ENCODE peak calls at places on chromosomes 12 and 14, in six cellular contexts. One of them, this sample, is unnamed.
A peak's percentile ranks its signal among the peaks of the same experiment; 100 is the strongest.

GRCh38 chr14:29681308-29681707 is 246.3 kb downstream of the PRKD1 start:
- DNase-seq in left ventricle myocardium inferior: no peak
- DNase-seq in germinal center: no peak
- DNase-seq in AG04450: no peak
- DNase-seq in HepG2: no peak
- DNase-seq in EL: peak; percentile 12
- DNase-seq in this sample: no peak

GRCh38 chr14:77459072-77459723 is 1.3 kb downstream of the AHSA1 start:
- DNase-seq in left ventricle myocardium inferior: no peak
- DNase-seq in germinal center: peak; percentile 40
- DNase-seq in AG04450: peak; percentile 55
- DNase-seq in HepG2: peak; percentile 75
- DNase-seq in EL: peak; percentile 77
- DNase-seq in this sample: peak; percentile 60

GRCh38 chr12:108241961-108242360 is 97.2 kb downstream of the CMKLR1 start:
- DNase-seq in left ventricle myocardium inferior: no peak
- DNase-seq in germinal center: no peak
- DNase-seq in AG04450: no peak
- DNase-seq in HepG2: no peak
- DNase-seq in EL: no peak
- DNase-seq in this sample: no peak

GRCh38 chr14:76937181-76938091 is 91.1 kb downstream of the IRF2BPL start:
- DNase-seq in left ventricle myocardium inferior: peak; percentile 73
- DNase-seq in germinal center: no peak
- DNase-seq in AG04450: peak; percentile 75
- DNase-seq in HepG2: no peak
- DNase-seq in EL: peak; percentile 69
- DNase-seq in this sample: peak; percentile 82

GRCh38 chr12:65446901-65447300 is 168.4 kb downstream of the MSRB3 start:
- DNase-seq in left ventricle myocardium inferior: no peak
- DNase-seq in germinal center: no peak
- DNase-seq in AG04450: no peak
- DNase-seq in HepG2: no peak
- DNase-seq in EL: no peak
- DNase-seq in this sample: no peak

GRCh38 chr12:3617565-3617964 is 126.6 kb downstream of the PRMT8 start:
- DNase-seq in left ventricle myocardium inferior: no peak
- DNase-seq in germinal center: no peak
- DNase-seq in AG04450: no peak
- DNase-seq in HepG2: no peak
- DNase-seq in EL: no peak
- DNase-seq in this sample: no peak

GRCh38 chr14:33686218-33686617 is 264.7 kb downstream of the EGLN3 start:
- DNase-seq in left ventricle myocardium inferior: no peak
- DNase-seq in germinal center: no peak
- DNase-seq in AG04450: no peak
- DNase-seq in HepG2: no peak
- DNase-seq in EL: peak; percentile 94
- DNase-seq in this sample: no peak

GRCh38 chr12:1630827-1631591 is 2.0 kb downstream of the WNT5B start:
- DNase-seq in left ventricle myocardium inferior: no peak
- DNase-seq in germinal center: no peak
- DNase-seq in AG04450: no peak
- DNase-seq in HepG2: peak; percentile 24
- DNase-seq in EL: no peak
- DNase-seq in this sample: no peak

GRCh38 chr12:94026566-94026965 is 121.8 kb upstream of the PLXNC1 start:
- DNase-seq in left ventricle myocardium inferior: no peak
- DNase-seq in germinal center: no peak
- DNase-seq in AG04450: no peak
- DNase-seq in HepG2: no peak
- DNase-seq in EL: no peak
- DNase-seq in this sample: no peak

GRCh38 chr14:103542545-103543088 is 13.6 kb downstream of the TRMT61A start:
- DNase-seq in left ventricle myocardium inferior: peak; percentile 71
- DNase-seq in germinal center: no peak
- DNase-seq in AG04450: no peak
- DNase-seq in HepG2: no peak
- DNase-seq in EL: no peak
- DNase-seq in this sample: peak; percentile 92

GRCh38 chr14:23829736-23830474 is 123.7 kb upstream of the DHRS4 start:
- DNase-seq in left ventricle myocardium inferior: no peak
- DNase-seq in germinal center: no peak
- DNase-seq in AG04450: peak; percentile 23
- DNase-seq in HepG2: peak; percentile 81
- DNase-seq in EL: peak; percentile 95
- DNase-seq in this sample: no peak

GRCh38 chr12:55797068-55797467 is 20.5 kb downstream of the SARNP start:
- DNase-seq in left ventricle myocardium inferior: no peak
- DNase-seq in germinal center: no peak
- DNase-seq in AG04450: no peak
- DNase-seq in HepG2: peak; percentile 51
- DNase-seq in EL: peak; percentile 41
- DNase-seq in this sample: no peak

GRCh38 chr14:63155511-63156189 is 48.6 kb upstream of the RHOJ start:
- DNase-seq in left ventricle myocardium inferior: no peak
- DNase-seq in germinal center: no peak
- DNase-seq in AG04450: no peak
- DNase-seq in HepG2: no peak
- DNase-seq in EL: peak; percentile 54
- DNase-seq in this sample: no peak

GRCh38 chr12:120252071-120252906 is 13.2 kb downstream of the PXN start:
- DNase-seq in left ventricle myocardium inferior: no peak
- DNase-seq in germinal center: no peak
- DNase-seq in AG04450: no peak
- DNase-seq in HepG2: no peak
- DNase-seq in EL: no peak
- DNase-seq in this sample: no peak

GRCh38 chr14:63357841-63358240 is 39.1 kb upstream of the GPHB5 start:
- DNase-seq in left ventricle myocardium inferior: no peak
- DNase-seq in germinal center: no peak
- DNase-seq in AG04450: no peak
- DNase-seq in HepG2: no peak
- DNase-seq in EL: no peak
- DNase-seq in this sample: no peak

GRCh38 chr12:39752482-39753147 is 133.0 kb upstream of the ABCD2 start:
- DNase-seq in left ventricle myocardium inferior: no peak
- DNase-seq in germinal center: no peak
- DNase-seq in AG04450: no peak
- DNase-seq in HepG2: no peak
- DNase-seq in EL: no peak
- DNase-seq in this sample: no peak

GRCh38 chr14:70064111-70064885 is 124.5 kb downstream of the SLC8A3 start:
- DNase-seq in left ventricle myocardium inferior: no peak
- DNase-seq in germinal center: no peak
- DNase-seq in AG04450: no peak
- DNase-seq in HepG2: no peak
- DNase-seq in EL: no peak
- DNase-seq in this sample: no peak

GRCh38 chr12:113397497-113398197 is 6.0 kb downstream of the SDS start:
- DNase-seq in left ventricle myocardium inferior: no peak
- DNase-seq in germinal center: no peak
- DNase-seq in AG04450: no peak
- DNase-seq in HepG2: no peak
- DNase-seq in EL: no peak
- DNase-seq in this sample: no peak

GRCh38 chr12:105393586-105393985 is 63.1 kb downstream of the C12orf75 start:
- DNase-seq in left ventricle myocardium inferior: no peak
- DNase-seq in germinal center: no peak
- DNase-seq in AG04450: no peak
- DNase-seq in HepG2: no peak
- DNase-seq in EL: peak; percentile 57
- DNase-seq in this sample: no peak

GRCh38 chr12:129701536-129702165 is 202.2 kb downstream of the TMEM132D start:
- DNase-seq in left ventricle myocardium inferior: no peak
- DNase-seq in germinal center: no peak
- DNase-seq in AG04450: no peak
- DNase-seq in HepG2: no peak
- DNase-seq in EL: no peak
- DNase-seq in this sample: no peak

GRCh38 chr14:39015964-39016577 is 87.0 kb downstream of the SEC23A start:
- DNase-seq in left ventricle myocardium inferior: no peak
- DNase-seq in germinal center: no peak
- DNase-seq in AG04450: no peak
- DNase-seq in HepG2: no peak
- DNase-seq in EL: no peak
- DNase-seq in this sample: no peak

GRCh38 chr12:80491176-80491575 is 47.1 kb downstream of the PTPRQ start:
- DNase-seq in left ventricle myocardium inferior: no peak
- DNase-seq in germinal center: no peak
- DNase-seq in AG04450: no peak
- DNase-seq in HepG2: no peak
- DNase-seq in EL: no peak
- DNase-seq in this sample: no peak

GRCh38 chr12:76346798-76347420 is 1.3 kb downstream of the BBS10 start:
- DNase-seq in left ventricle myocardium inferior: no peak
- DNase-seq in germinal center: no peak
- DNase-seq in AG04450: no peak
- DNase-seq in HepG2: peak; percentile 50
- DNase-seq in EL: peak; percentile 75
- DNase-seq in this sample: no peak

GRCh38 chr14:71524321-71524982 is 407.8 kb upstream of the RGS6 start:
- DNase-seq in left ventricle myocardium inferior: no peak
- DNase-seq in germinal center: peak; percentile 14
- DNase-seq in AG04450: no peak
- DNase-seq in HepG2: no peak
- DNase-seq in EL: no peak
- DNase-seq in this sample: no peak